ENCODE peak calls at places on chromosome 19, in eight cellular contexts. C is stimulated activated CD4-positive, alpha-beta T cell treated with anti-CD3 and anti-CD28 coated beads, Interleukin-1b, Interleukin-23, amount 100 ng/mL, for 24 hours; D is heart right ventricle; Z is T-helper 17 cell; T is activated CD8-positive, alpha-beta memory T cell treated with anti-CD3 and anti-CD28 coated beads for 1 hour; U is gastrocnemius medialis; F is stimulated activated CD8-positive, alpha-beta memory T cell treated with anti-CD3 and anti-CD28 coated beads, Interleukin-15, amount 100 ng/mL, for 1 hour; N is HT-29. G is an unnamed sample.

GRCh38 chr19:23778566-23778965 is 19.9 kb upstream of the ZNF681 start:
- DNase-seq in T (no peak), N (no peak), F (no peak), U (no peak), D (no peak), Z (no peak), C (no peak), G (no peak)

GRCh38 chr19:11849264-11849615 is 714 bp downstream of the ZNF439 start:
- DNase-seq in N (no peak), T (no peak), D (no peak), F (no peak), C (no peak), Z (no peak), U (no peak), G (no peak)

GRCh38 chr19:17420267-17420924 is 549 bp downstream of the MVB12A start:
- DNase-seq in N (peak), T (no peak), D (peak), F (no peak), U (peak), Z (no peak), C (no peak), G (peak)

GRCh38 chr19:15252398-15253018 is 20.3 kb upstream of the EPHX3 start:
- DNase-seq in T (no peak), C (no peak), N (no peak), D (no peak), F (no peak), Z (no peak), U (peak), G (no peak)

GRCh38 chr19:4432918-4433506 is 24.6 kb downstream of the UBXN6 start:
- DNase-seq in C (no peak), N (no peak), T (no peak), D (no peak), U (no peak), F (no peak), Z (no peak), G (no peak)

GRCh38 chr19:7868671-7869452 is 5.3 kb downstream of the PRR36 start:
- DNase-seq in Z (peak), D (peak), T (no peak), N (peak), C (peak), U (peak), F (peak), G (peak)

GRCh38 chr19:53485046-53486004 is 17.8 kb downstream of the ZNF813 start:
- DNase-seq in Z (no peak), F (no peak), D (no peak), C (no peak), U (no peak), N (no peak), T (no peak), G (no peak)

GRCh38 chr19:18975011-18975410 is 34.0 kb upstream of the HOMER3 start:
- DNase-seq in F (no peak), U (no peak), C (no peak), N (no peak), T (no peak), Z (no peak), D (no peak), G (no peak)

GRCh38 chr19:50025794-50026549 is at the start of gene ZNF473:
- DNase-seq in C (peak), F (peak), Z (peak), T (peak), U (peak), N (peak), D (peak), G (peak)

GRCh38 chr19:18093439-18094161 is 4.0 kb upstream of the MAST3 start:
- DNase-seq in U (no peak), F (no peak), C (no peak), Z (no peak), N (no peak), D (no peak), T (no peak), G (no peak)

GRCh38 chr19:40806385-40807146 is 7.6 kb downstream of the EGLN2 start:
- DNase-seq in D (peak), Z (peak), F (peak), U (peak), N (peak), C (no peak), T (peak), G (peak)

GRCh38 chr19:44552324-44552723 is 22.8 kb upstream of the CEACAM20 start:
- DNase-seq in N (peak), T (no peak), C (no peak), D (peak), Z (no peak), F (no peak), U (no peak), G (peak)

GRCh38 chr19:30090963-30091362 is 148.9 kb downstream of the URI1 start:
- DNase-seq in F (no peak), Z (no peak), D (no peak), T (no peak), C (no peak), N (no peak), U (no peak), G (no peak)

GRCh38 chr19:54029930-54030490 is 33.7 kb downstream of the VSTM1 start:
- DNase-seq in C (peak), D (peak), Z (peak), N (peak), U (peak), F (peak), T (no peak), G (peak)

GRCh38 chr19:23817519-23817918 is 58.8 kb upstream of the ZNF681 start:
- DNase-seq in F (no peak), U (no peak), T (no peak), C (no peak), D (peak), Z (no peak), N (peak), G (peak)

GRCh38 chr19:18060472-18060871 is 26.3 kb downstream of the IL12RB1 start:
- DNase-seq in D (no peak), C (no peak), F (no peak), Z (no peak), N (no peak), U (no peak), T (no peak), G (no peak)

GRCh38 chr19:5961969-5962945 is 15.7 kb downstream of the RANBP3 start:
- DNase-seq in D (no peak), U (peak), C (no peak), N (peak), F (peak), T (peak), Z (peak), G (peak)

GRCh38 chr19:5045956-5046338 is 77.0 kb downstream of the KDM4B start:
- DNase-seq in D (no peak), U (no peak), N (no peak), F (no peak), C (no peak), Z (no peak), T (no peak), G (no peak)

GRCh38 chr19:54521860-54522513 is 19.4 kb downstream of the LAIR2 start:
- DNase-seq in D (no peak), Z (no peak), U (no peak), C (no peak), T (no peak), N (no peak), F (no peak), G (no peak)

GRCh38 chr19:33216198-33216830 is 9.3 kb downstream of the SLC7A10 start:
- DNase-seq in N (no peak), F (no peak), T (no peak), Z (no peak), D (no peak), U (no peak), C (no peak), G (no peak)

GRCh38 chr19:49071860-49072547 is 495 bp downstream of the KCNA7 start:
- DNase-seq in U (peak), C (no peak), Z (no peak), F (no peak), T (no peak), D (no peak), N (no peak), G (peak)

GRCh38 chr19:40805258-40805868 is 6.4 kb downstream of the EGLN2 start:
- DNase-seq in Z (peak), D (no peak), U (no peak), F (no peak), C (no peak), T (no peak), N (no peak), G (no peak)

GRCh38 chr19:3146677-3147100 is 10.9 kb downstream of the GNA15 start:
- DNase-seq in N (no peak), Z (peak), C (peak), U (no peak), F (peak), D (peak), T (no peak), G (no peak)

GRCh38 chr19:16942583-16942982 is 53.8 kb downstream of the F2RL3 start:
- DNase-seq in N (no peak), U (no peak), T (no peak), D (no peak), Z (no peak), C (no peak), F (no peak), G (no peak)

GRCh38 chr19:16376649-16377048 is 52.0 kb downstream of the KLF2 start:
- DNase-seq in Z (no peak), N (peak), T (no peak), F (no peak), D (no peak), C (no peak), U (no peak), G (peak)